ENCODE peak calls at places on chromosomes 11 and 22, in nine cellular contexts. M is ascending aorta; Q is activated CD4-positive, alpha-beta T cell treated with anti-CD3 and anti-CD28 coated beads for 1 hour; Z is neural progenitor cell; B is IMR-90; D is stimulated activated naive CD4-positive, alpha-beta T cell treated with Interleukin-2 at 50 U/mL for 16 hours; C is HTR-8/SVneo; N is germinal center; Y is nucleus accumbens. X is an unnamed sample.
A peak's percentile ranks its signal among the peaks of the same experiment; 100 is the strongest.

GRCh38 chr22:47213571-47214230 is 451.3 kb downstream of the TBC1D22A start:
- DNase-seq in M (peak; percentile 57), Q (no peak), Z (peak; percentile 15), B (no peak), D (no peak), C (no peak), N (peak; percentile 67), Y (no peak), X (peak; percentile 58)

GRCh38 chr11:36513965-36514364 is 3.9 kb upstream of the TRAF6 start:
- DNase-seq in M (no peak), Q (no peak), Z (no peak), B (no peak), D (no peak), C (no peak), N (no peak), Y (no peak), X (no peak)

GRCh38 chr11:46528445-46529085 is 65.3 kb downstream of the AMBRA1 start:
- DNase-seq in M (no peak), Q (no peak), Z (no peak), B (no peak), D (peak; percentile 25), C (no peak), N (peak; percentile 22), Y (no peak), X (no peak)

GRCh38 chr11:71153005-71153395 is 99.4 kb downstream of the SHANK2 start:
- DNase-seq in M (peak; percentile 40), Q (no peak), Z (no peak), B (peak; percentile 31), D (no peak), C (peak; percentile 63), N (no peak), Y (no peak), X (no peak)

GRCh38 chr11:114088216-114088615 is 28.7 kb downstream of the ZBTB16 start:
- DNase-seq in M (peak; percentile 58), Q (no peak), Z (no peak), B (no peak), D (no peak), C (no peak), N (no peak), Y (no peak), X (no peak)

GRCh38 chr11:129728571-129728970 is 87.1 kb upstream of the TMEM45B start:
- DNase-seq in M (no peak), Q (no peak), Z (no peak), B (no peak), D (no peak), C (no peak), N (no peak), Y (no peak), X (peak; percentile 74)

GRCh38 chr11:18064450-18065048 is 18.5 kb upstream of the TPH1 start:
- DNase-seq in M (no peak), Q (no peak), Z (no peak), B (no peak), D (no peak), C (no peak), N (no peak), Y (no peak), X (peak; percentile 56)

GRCh38 chr11:27304514-27304913 is 58.5 kb downstream of the CCDC34 start:
- DNase-seq in M (no peak), Q (no peak), Z (peak; percentile 20), B (no peak), D (no peak), C (no peak), N (no peak), Y (no peak), X (no peak)

GRCh38 chr11:267491-267994 is 10.7 kb upstream of the NLRP6 start:
- DNase-seq in M (no peak), Q (peak; percentile 56), Z (no peak), B (no peak), D (peak; percentile 57), C (no peak), N (peak; percentile 47), Y (no peak), X (no peak)

GRCh38 chr11:3939211-3939610 is 83.7 kb downstream of the STIM1 start:
- DNase-seq in M (no peak), Q (no peak), Z (no peak), B (peak; percentile 95), D (no peak), C (no peak), N (no peak), Y (no peak), X (no peak)

GRCh38 chr11:74255741-74256369 is 55.6 kb downstream of the P4HA3 start:
- DNase-seq in M (peak; percentile 71), Q (peak; percentile 29), Z (peak; percentile 66), B (peak; percentile 63), D (peak; percentile 16), C (peak; percentile 78), N (peak; percentile 80), Y (peak; percentile 1), X (peak; percentile 14)

GRCh38 chr11:77200351-77200750 is 72.3 kb downstream of the MYO7A start:
- DNase-seq in M (no peak), Q (no peak), Z (no peak), B (no peak), D (no peak), C (no peak), N (no peak), Y (no peak), X (no peak)

GRCh38 chr11:2555891-2556290 is 111.1 kb downstream of the KCNQ1 start:
- DNase-seq in M (peak; percentile 35), Q (no peak), Z (no peak), B (no peak), D (no peak), C (no peak), N (no peak), Y (no peak), X (no peak)

GRCh38 chr11:6579681-6580080 is 23.7 kb downstream of the RRP8 start:
- DNase-seq in M (no peak), Q (no peak), Z (no peak), B (no peak), D (no peak), C (no peak), N (no peak), Y (no peak), X (no peak)

GRCh38 chr22:44618400-44618799 is 83.6 kb upstream of the PRR5 start:
- DNase-seq in M (no peak), Q (no peak), Z (no peak), B (no peak), D (no peak), C (no peak), N (no peak), Y (no peak), X (no peak)

GRCh38 chr11:88313441-88313840 is 24.1 kb downstream of the CTSC start:
- DNase-seq in M (no peak), Q (no peak), Z (no peak), B (peak; percentile 27), D (no peak), C (no peak), N (no peak), Y (no peak), X (no peak)

GRCh38 chr11:10414659-10415058 is 40.4 kb upstream of the AMPD3 start:
- DNase-seq in M (peak; percentile 75), Q (no peak), Z (no peak), B (peak; percentile 21), D (no peak), C (no peak), N (no peak), Y (no peak), X (no peak)

GRCh38 chr11:106399075-106399500 is 321.6 kb downstream of the AASDHPPT start:
- DNase-seq in M (peak; percentile 74), Q (no peak), Z (peak; percentile 42), B (peak; percentile 100), D (no peak), C (peak; percentile 71), N (no peak), Y (no peak), X (no peak)

GRCh38 chr11:33160147-33160546 is 1.1 kb downstream of the CSTF3 start:
- DNase-seq in M (no peak), Q (no peak), Z (peak; percentile 16), B (peak; percentile 62), D (no peak), C (peak; percentile 22), N (no peak), Y (no peak), X (peak; percentile 22)

GRCh38 chr11:69485337-69486041 is 4.0 kb downstream of the LINC01488 start:
- DNase-seq in M (no peak), Q (no peak), Z (peak; percentile 51), B (no peak), D (no peak), C (no peak), N (no peak), Y (no peak), X (no peak)

GRCh38 chr22:31148953-31149627 is 8.8 kb upstream of the PLA2G3 start:
- DNase-seq in M (peak; percentile 87), Q (no peak), Z (peak; percentile 83), B (peak; percentile 80), D (no peak), C (peak; percentile 83), N (peak; percentile 69), Y (peak; percentile 6), X (peak; percentile 83)

GRCh38 chr22:37428649-37429586 is 1.6 kb upstream of the ELFN2 start:
- DNase-seq in M (no peak), Q (peak; percentile 34), Z (peak; percentile 93), B (peak; percentile 43), D (peak; percentile 47), C (peak; percentile 49), N (peak; percentile 78), Y (no peak), X (peak; percentile 74)

GRCh38 chr11:83051760-83052671 is 19.7 kb downstream of the RAB30 start:
- DNase-seq in M (peak; percentile 79), Q (no peak), Z (no peak), B (peak; percentile 98), D (no peak), C (peak; percentile 57), N (no peak), Y (peak; percentile 4), X (no peak)

GRCh38 chr11:69293819-69294505 is at the start of gene MYEOV:
- DNase-seq in M (no peak), Q (no peak), Z (peak; percentile 29), B (no peak), D (peak; percentile 16), C (no peak), N (peak; percentile 93), Y (no peak), X (no peak)

GRCh38 chr22:19550382-19550781 is 26.2 kb upstream of the CLDN5 start:
- DNase-seq in M (no peak), Q (no peak), Z (no peak), B (no peak), D (no peak), C (no peak), N (no peak), Y (no peak), X (no peak)

GRCh38 chr11:32435152-32435480 is 223 bp downstream of the WT1 start:
- DNase-seq in M (no peak), Q (no peak), Z (no peak), B (no peak), D (no peak), C (no peak), N (no peak), Y (no peak), X (no peak)

GRCh38 chr11:121106812-121107211 is 5.8 kb downstream of the TECTA start:
- DNase-seq in M (no peak), Q (no peak), Z (no peak), B (no peak), D (no peak), C (no peak), N (no peak), Y (no peak), X (no peak)

GRCh38 chr11:20387262-20388095 is at the start of gene PRMT3:
- DNase-seq in M (peak; percentile 97), Q (peak; percentile 98), Z (peak; percentile 99), B (peak; percentile 94), D (peak; percentile 95), C (peak; percentile 87), N (peak; percentile 96), Y (peak; percentile 99), X (peak; percentile 93)

GRCh38 chr11:8709002-8709672 is 26.5 kb downstream of the RPL27A start:
- DNase-seq in M (peak; percentile 98), Q (no peak), Z (no peak), B (peak; percentile 95), D (no peak), C (no peak), N (no peak), Y (no peak), X (no peak)

GRCh38 chr11:79242616-79243015 is 198.2 kb downstream of the TENM4 start:
- DNase-seq in M (no peak), Q (no peak), Z (no peak), B (no peak), D (no peak), C (no peak), N (no peak), Y (no peak), X (no peak)

GRCh38 chr11:31801298-31801702 is 9.8 kb downstream of the PAX6 start:
- DNase-seq in M (no peak), Q (no peak), Z (peak; percentile 36), B (no peak), D (no peak), C (no peak), N (no peak), Y (no peak), X (no peak)

X was measured in NCI-H524.